ENCODE peak calls at places on chromosomes 5 and 9, in ten cellular contexts. N is SK-N-SH, P is GM23338, F is mammary epithelial cell, K is GM23248, Z is fibroblast of lung, U is neuronal stem cell, E is GM12878, A is A549, B is IMR-90. R is an unnamed sample.

GRCh38 chr5:95668216-95668615 is 14.6 kb downstream of the SPATA9 start:
- DNase-seq in N (no peak), P (no peak), F (no peak), K (peak), Z (peak), U (no peak), E (no peak), A (no peak), B (peak), R (no peak)

GRCh38 chr5:140785905-140786686 is at the start of gene PCDHA1:
- DNase-seq in N (peak), P (peak), F (no peak), K (no peak), Z (no peak), U (no peak), E (no peak), A (peak), B (no peak), R (no peak)

GRCh38 chr9:108634669-108635462 is 220.9 kb downstream of the ACTL7B start:
- DNase-seq in N (no peak), P (no peak), F (peak), K (peak), Z (no peak), U (no peak), E (no peak), A (peak), B (no peak), R (peak)

GRCh38 chr5:148913985-148914421 is 87.6 kb downstream of the ADRB2 start:
- DNase-seq in N (no peak), P (peak), F (peak), K (peak), Z (peak), U (peak), E (no peak), A (peak), B (peak), R (peak)

GRCh38 chr9:130443840-130444492 is 795 bp upstream of the ASS1 start:
- DNase-seq in N (no peak), P (no peak), F (no peak), K (peak), Z (peak), U (no peak), E (no peak), A (no peak), B (no peak), R (no peak)

GRCh38 chr9:130237071-130237470 is 28.5 kb upstream of the HMCN2 start:
- DNase-seq in N (no peak), P (no peak), F (no peak), K (no peak), Z (no peak), U (no peak), E (no peak), A (no peak), B (no peak), R (no peak)

GRCh38 chr9:131698715-131699053 is 41.2 kb downstream of the RAPGEF1 start:
- DNase-seq in N (no peak), P (no peak), F (no peak), K (no peak), Z (no peak), U (no peak), E (no peak), A (no peak), B (no peak), R (no peak)

GRCh38 chr5:15367501-15367900 is 132.5 kb upstream of the FBXL7 start:
- DNase-seq in N (no peak), P (no peak), F (no peak), K (no peak), Z (no peak), U (no peak), E (no peak), A (no peak), B (no peak), R (no peak)

GRCh38 chr5:22372376-22372775 is 480.8 kb downstream of the CDH12 start:
- DNase-seq in N (no peak), P (no peak), F (peak), K (peak), Z (peak), U (no peak), E (no peak), A (no peak), B (peak), R (no peak)

GRCh38 chr9:110189001-110189400 is 19.0 kb downstream of the C9orf152 start:
- DNase-seq in N (no peak), P (no peak), F (no peak), K (no peak), Z (peak), U (no peak), E (no peak), A (peak), B (peak), R (no peak)

GRCh38 chr5:24621809-24622208 is 23.0 kb downstream of the CDH10 start:
- DNase-seq in N (no peak), P (no peak), F (no peak), K (peak), Z (peak), U (no peak), E (no peak), A (no peak), B (no peak), R (no peak)

GRCh38 chr9:126612329-126612812 is 1.4 kb upstream of the LMX1B start:
- DNase-seq in N (peak), P (no peak), F (no peak), K (no peak), Z (no peak), U (no peak), E (no peak), A (no peak), B (no peak), R (no peak)

GRCh38 chr5:6572086-6572824 is 60.6 kb downstream of the NSUN2 start:
- DNase-seq in N (no peak), P (no peak), F (no peak), K (no peak), Z (no peak), U (no peak), E (no peak), A (no peak), B (no peak), R (no peak)

GRCh38 chr5:126052791-126053190 is 370.4 kb upstream of the GRAMD2B start:
- DNase-seq in N (no peak), P (no peak), F (peak), K (no peak), Z (no peak), U (no peak), E (no peak), A (no peak), B (no peak), R (no peak)

GRCh38 chr9:17005085-17005484 is 129.8 kb upstream of the CNTLN start:
- DNase-seq in N (no peak), P (peak), F (no peak), K (peak), Z (peak), U (no peak), E (no peak), A (peak), B (peak), R (peak)

GRCh38 chr5:541888-542692 is 17.8 kb upstream of the SLC9A3 start:
- DNase-seq in N (no peak), P (no peak), F (no peak), K (no peak), Z (no peak), U (no peak), E (no peak), A (no peak), B (no peak), R (no peak)

GRCh38 chr9:32581512-32582143 is 8.7 kb upstream of the NDUFB6 start:
- DNase-seq in N (peak), P (peak), F (peak), K (peak), Z (peak), U (peak), E (no peak), A (peak), B (peak), R (peak)

GRCh38 chr5:52727568-52727967 is 60.1 kb upstream of the ITGA1 start:
- DNase-seq in N (no peak), P (peak), F (peak), K (peak), Z (peak), U (no peak), E (no peak), A (no peak), B (peak), R (peak)

GRCh38 chr5:1548702-1549523 is 25.2 kb upstream of the LPCAT1 start:
- DNase-seq in N (no peak), P (no peak), F (no peak), K (no peak), Z (no peak), U (no peak), E (no peak), A (no peak), B (no peak), R (peak)

GRCh38 chr5:141835928-141836667 is 42.1 kb downstream of the PCDH1 start:
- DNase-seq in N (no peak), P (peak), F (no peak), K (peak), Z (no peak), U (no peak), E (no peak), A (no peak), B (peak), R (no peak)
- H3K27ac ChIP-seq in N (no peak), P (peak), F (no peak), K (peak), Z (no peak), U (no peak), E (no peak), A (no peak), B (peak), R (no peak)

DNA sequence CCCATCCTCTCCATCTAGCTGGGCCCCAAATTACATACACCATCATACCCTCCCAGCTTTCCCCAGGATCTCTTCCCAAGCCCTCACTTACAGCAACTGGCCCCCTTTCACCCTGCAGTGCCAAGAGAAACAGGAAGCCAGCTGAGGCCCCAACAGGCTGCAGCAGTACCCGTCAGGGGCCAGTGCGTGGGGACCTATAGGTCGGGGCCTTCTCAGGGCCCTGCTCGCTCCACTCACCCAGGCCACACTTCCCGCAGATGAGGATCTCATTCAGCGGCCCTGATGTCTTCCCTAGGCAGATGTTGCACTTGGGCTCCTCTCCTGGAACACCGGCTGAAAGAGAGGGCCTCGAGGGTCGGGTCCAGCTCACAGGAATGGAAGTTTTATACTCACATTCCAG is 6.8 kb downstream of the PHF19 start:
- DNase-seq in N (no peak), P (no peak), F (no peak), K (no peak), Z (no peak), U (no peak), E (no peak), A (no peak), B (no peak), R (no peak)
- H3K4me2 ChIP-seq in N (no peak), P (no peak), F (no peak), K (no peak), Z (no peak), U (no peak), E (no peak), A (no peak), B (no peak), R (no peak)

DNA sequence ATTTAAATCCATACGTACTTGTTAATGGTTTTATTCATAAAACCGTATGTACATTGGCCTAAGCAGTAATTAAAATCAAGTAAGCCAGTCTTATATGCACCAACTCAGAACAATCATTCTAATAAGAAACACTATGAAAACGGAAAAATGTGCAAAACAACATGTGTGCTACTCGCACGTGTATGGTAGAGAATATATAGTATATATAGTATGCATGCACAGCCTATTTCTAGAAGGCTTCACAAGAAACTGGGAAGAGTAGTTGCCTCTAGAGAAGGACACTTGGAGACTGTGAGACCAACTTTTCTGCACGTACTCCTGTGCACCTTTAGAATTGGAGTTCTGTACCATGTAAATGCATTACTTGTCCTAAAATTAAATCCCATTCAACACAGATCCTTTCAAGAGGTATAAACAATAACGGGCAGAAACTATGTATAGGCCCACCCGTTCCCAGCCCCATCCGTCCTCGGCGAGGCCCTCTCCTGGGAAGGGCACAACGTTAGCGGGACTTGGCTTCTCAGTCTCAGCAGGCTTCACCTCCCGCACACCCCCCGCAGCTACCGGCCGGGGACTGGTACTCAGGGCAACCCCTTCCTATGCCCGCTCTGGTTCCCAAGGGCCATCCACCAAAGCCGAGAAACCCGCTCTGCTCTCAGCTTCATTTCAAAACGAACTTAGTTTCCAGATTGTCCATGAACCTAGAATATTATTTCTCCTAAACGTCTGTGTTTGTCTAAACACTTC is 2.0 kb downstream of the CDC14B start:
- DNase-seq in N (no peak), P (peak), F (no peak), K (no peak), Z (no peak), U (no peak), E (no peak), A (no peak), B (no peak), R (no peak)
- H3K4me3 ChIP-seq in N (peak), P (peak), F (no peak), K (peak), Z (peak), U (peak), E (no peak), A (peak), B (peak), R (peak)

GRCh38 chr5:78639811-78640210 is 8.8 kb downstream of the LHFPL2 start:
- DNase-seq in N (no peak), P (no peak), F (no peak), K (no peak), Z (no peak), U (no peak), E (no peak), A (no peak), B (no peak), R (no peak)
- H3K27ac ChIP-seq in N (peak), P (no peak), F (peak), K (no peak), Z (no peak), U (no peak), E (no peak), A (peak), B (peak), R (peak)

GRCh38 chr5:81631124-81631523 is 119.8 kb downstream of the SSBP2 start:
- DNase-seq in N (no peak), P (no peak), F (peak), K (peak), Z (no peak), U (no peak), E (peak), A (no peak), B (no peak), R (no peak)
- H3K4me2 ChIP-seq in N (no peak), P (no peak), F (no peak), K (no peak), Z (no peak), U (no peak), E (peak), A (no peak), B (no peak), R (no peak)

DNA sequence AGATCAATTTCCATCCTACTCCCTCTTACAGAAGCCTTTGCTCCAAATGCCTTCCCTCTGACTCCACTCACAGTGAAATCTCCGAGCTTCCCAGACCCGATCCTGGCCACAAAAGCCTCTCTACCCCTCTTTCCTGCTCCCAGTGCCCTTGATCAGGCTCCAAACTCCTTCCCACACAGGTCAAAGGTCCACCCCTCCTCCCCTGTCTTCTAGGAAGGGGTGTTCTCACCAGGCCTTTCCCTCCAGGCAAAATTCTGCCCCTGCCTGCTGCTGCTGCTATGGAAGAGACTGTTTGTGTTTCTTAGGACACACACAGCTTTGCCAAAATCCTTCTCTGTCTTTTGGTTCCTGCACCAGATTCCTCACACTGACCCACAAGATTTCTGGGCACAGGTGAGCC is 85.8 kb upstream of the ALDH1A1 start:
- DNase-seq in N (no peak), P (peak), F (peak), K (peak), Z (peak), U (no peak), E (no peak), A (peak), B (no peak), R (peak)
- H3K4me3 ChIP-seq in N (no peak), P (no peak), F (no peak), K (no peak), Z (no peak), U (no peak), E (no peak), A (peak), B (no peak), R (no peak)

GRCh38 chr9:81589819-81590218 is 99.5 kb downstream of the TLE1 start:
- DNase-seq in N (no peak), P (no peak), F (no peak), K (no peak), Z (no peak), U (no peak), E (no peak), A (no peak), B (no peak), R (no peak)
- H3K27ac ChIP-seq in N (no peak), P (peak), F (no peak), K (no peak), Z (no peak), U (no peak), E (no peak), A (peak), B (no peak), R (no peak)

DNA sequence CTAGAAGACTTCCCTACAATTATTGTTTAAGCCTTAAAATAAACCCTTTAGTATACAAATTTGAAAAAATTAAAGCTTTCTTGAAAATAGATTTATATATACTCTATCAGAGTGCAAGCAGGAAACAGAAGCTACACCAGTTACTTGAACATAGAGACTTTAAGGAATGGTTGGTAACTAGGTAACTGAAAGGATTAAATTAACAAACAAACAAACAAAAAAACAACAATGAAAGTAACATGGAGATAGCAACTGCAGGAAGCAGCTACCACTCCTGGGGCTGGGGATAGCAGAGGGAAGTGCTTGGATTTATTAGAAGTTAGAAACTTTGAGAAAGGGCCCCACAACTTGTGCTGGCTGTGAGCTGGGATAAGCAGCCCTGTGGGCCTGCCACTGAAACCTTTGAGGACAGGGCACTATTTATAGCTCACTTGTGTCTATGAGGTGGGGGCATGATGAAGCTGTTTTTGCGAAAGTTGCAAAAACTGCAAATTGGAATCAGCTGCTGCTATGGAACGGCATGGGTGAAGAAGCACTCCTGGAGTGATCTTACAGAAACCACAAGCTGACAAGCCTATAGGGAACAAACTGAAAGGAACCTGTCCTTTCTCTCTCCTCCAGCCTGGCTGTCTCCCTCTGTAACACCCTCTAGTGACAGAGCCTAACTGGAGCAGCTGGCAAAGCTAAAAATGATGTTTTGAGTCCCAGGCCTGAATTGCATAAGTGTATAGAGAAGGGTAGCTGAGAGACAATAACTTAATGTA is 91.3 kb upstream of the RANBP6 start:
- DNase-seq in N (peak), P (peak), F (peak), K (peak), Z (peak), U (peak), E (peak), A (peak), B (peak), R (peak)
- H3K4me2 ChIP-seq in N (peak), P (no peak), F (peak), K (peak), Z (peak), U (no peak), E (peak), A (peak), B (peak), R (peak)

R was measured in PC-9.